ENCODE peak calls at places on chromosomes 7 and 10, in ten cellular contexts. D, F, E, J, V, Q, R, O, P and Z are unnamed samples.

GRCh38 chr10:22825841-22826240 is 102.0 kb upstream of the ARMC3 start:
- DNase-seq in D (no peak), V (peak), O (no peak), R (no peak), Q (no peak), F (no peak), E (peak), P (no peak), J (peak), Z (no peak)

GRCh38 chr10:11528286-11528685 is 83.2 kb downstream of the USP6NL start:
- DNase-seq in V (no peak), J (no peak), E (no peak), O (no peak), P (no peak), F (no peak), Q (no peak), R (no peak), D (no peak), Z (no peak)

GRCh38 chr10:124992462-124993344 is 50.8 kb downstream of the ZRANB1 start:
- DNase-seq in D (no peak), Q (peak), J (peak), E (peak), V (peak), P (no peak), F (peak), R (peak), O (peak), Z (peak)

GRCh38 chr10:8045728-8046494 is 8.6 kb upstream of the GATA3 start:
- DNase-seq in J (no peak), F (no peak), R (no peak), P (no peak), D (no peak), E (no peak), O (no peak), V (peak), Q (no peak), Z (no peak)

GRCh38 chr7:102935450-102936110 is 22.8 kb downstream of the LRRC17 start:
- DNase-seq in O (peak), Q (no peak), P (no peak), R (no peak), J (no peak), D (no peak), E (no peak), V (peak), F (no peak), Z (no peak)

GRCh38 chr7:15558747-15559146 is 3.1 kb downstream of the AGMO start:
- DNase-seq in J (no peak), P (no peak), R (no peak), Q (no peak), O (peak), V (no peak), E (no peak), D (no peak), F (peak), Z (no peak)

GRCh38 chr10:126017961-126018560 is 121.7 kb downstream of the FANK1 start:
- DNase-seq in R (no peak), P (no peak), O (peak), E (peak), F (peak), D (no peak), Q (no peak), V (no peak), J (no peak), Z (no peak)

GRCh38 chr7:37694208-37695080 is 10.9 kb downstream of the GPR141 start:
- DNase-seq in P (no peak), E (no peak), D (no peak), F (no peak), V (no peak), R (no peak), Q (no peak), O (no peak), J (no peak), Z (no peak)

GRCh38 chr7:27154369-27154768 is 2.0 kb upstream of the HOXA3 start:
- DNase-seq in F (no peak), E (no peak), P (no peak), Q (no peak), R (no peak), V (no peak), O (no peak), J (no peak), D (no peak), Z (no peak)

GRCh38 chr7:1850111-1850975 is 180.3 kb downstream of the ELFN1 start:
- DNase-seq in D (no peak), P (no peak), V (no peak), R (no peak), F (no peak), Q (no peak), O (no peak), J (peak), E (no peak), Z (no peak)

GRCh38 chr7:22121702-22122474 is 176.2 kb upstream of the CDCA7L start:
- DNase-seq in F (peak), O (no peak), V (no peak), D (no peak), Q (no peak), P (no peak), J (no peak), R (no peak), E (no peak), Z (no peak)

GRCh38 chr7:135467207-135467711 is 42.6 kb downstream of the CNOT4 start:
- DNase-seq in P (no peak), E (peak), D (no peak), V (no peak), F (peak), Q (no peak), O (no peak), R (no peak), J (no peak), Z (no peak)

GRCh38 chr10:91652364-91652763 is 19.5 kb upstream of the PPP1R3C start:
- DNase-seq in E (peak), D (no peak), V (no peak), J (no peak), R (no peak), O (peak), P (peak), F (peak), Q (no peak), Z (no peak)

GRCh38 chr7:29345590-29345989 is 151.0 kb downstream of the CHN2 start:
- DNase-seq in R (no peak), F (no peak), E (peak), Q (no peak), P (peak), V (peak), O (peak), J (peak), D (peak), Z (peak)

GRCh38 chr10:117096559-117097201 is 41.4 kb downstream of the VAX1 start:
- DNase-seq in J (no peak), E (no peak), D (peak), O (no peak), R (no peak), V (no peak), Q (no peak), F (no peak), P (no peak), Z (no peak)

GRCh38 chr7:100803398-100804161 is 23.7 kb downstream of the EPHB4 start:
- DNase-seq in R (peak), Q (peak), J (peak), E (peak), V (peak), O (peak), D (peak), P (peak), F (peak), Z (peak)

GRCh38 chr7:123748171-123748733 is 551 bp downstream of the WASL start:
- DNase-seq in P (peak), Q (peak), V (peak), F (peak), E (peak), J (peak), O (peak), D (peak), R (peak), Z (no peak)

GRCh38 chr10:52004342-52004949 is 305.1 kb upstream of the CSTF2T start:
- DNase-seq in R (peak), J (no peak), Q (no peak), E (peak), O (peak), D (no peak), V (peak), P (peak), F (peak), Z (no peak)

GRCh38 chr7:155870334-155871180 is 58.3 kb upstream of the SHH start:
- DNase-seq in E (no peak), D (no peak), V (no peak), R (no peak), O (no peak), F (no peak), P (no peak), J (no peak), Q (no peak), Z (no peak)

GRCh38 chr7:2516194-2516555 is 3.4 kb upstream of the LFNG start:
- DNase-seq in O (no peak), Q (no peak), E (no peak), P (no peak), R (no peak), J (no peak), D (no peak), F (no peak), V (no peak), Z (no peak)

GRCh38 chr7:147245274-147245673 is 1128.7 kb downstream of the CNTNAP2 start:
- DNase-seq in J (no peak), Q (peak), R (peak), V (peak), E (peak), D (no peak), F (peak), O (no peak), P (peak), Z (no peak)

GRCh38 chr7:92657391-92657790 is 67.2 kb upstream of the FAM133B start:
- DNase-seq in P (no peak), E (no peak), V (no peak), D (no peak), F (no peak), J (no peak), Q (no peak), R (no peak), O (no peak), Z (no peak)

GRCh38 chr10:5297466-5297865 is 67.3 kb upstream of the UCN3 start:
- DNase-seq in R (no peak), J (peak), Q (no peak), D (no peak), E (no peak), P (peak), O (no peak), V (no peak), F (no peak), Z (no peak)

GRCh38 chr7:40200791-40201190 is 66.0 kb downstream of the SUGCT start:
- DNase-seq in E (no peak), Q (no peak), P (no peak), F (peak), O (peak), J (no peak), R (no peak), D (no peak), V (no peak), Z (no peak)

GRCh38 chr10:127715249-127715648 is 21.7 kb upstream of the FOXI2 start:
- DNase-seq in E (no peak), J (no peak), F (no peak), P (no peak), D (no peak), Q (no peak), R (no peak), V (no peak), O (no peak), Z (no peak)

GRCh38 chr7:94394399-94395140 is at the start of gene COL1A2:
- DNase-seq in Q (peak), J (peak), F (peak), R (no peak), P (peak), D (no peak), E (peak), O (peak), V (peak), Z (no peak)

GRCh38 chr7:644381-645305 is 81.9 kb upstream of the DNAAF5 start:
- DNase-seq in D (no peak), P (no peak), V (no peak), Q (no peak), F (no peak), E (no peak), O (no peak), R (no peak), J (no peak), Z (no peak)

GRCh38 chr10:87868277-87868676 is 4.9 kb downstream of the PTEN start:
- DNase-seq in V (no peak), R (no peak), O (peak), P (no peak), J (no peak), Q (no peak), F (no peak), D (no peak), E (peak), Z (no peak)
- H3K27ac ChIP-seq in V (peak), R (peak), O (no peak), P (no peak), J (peak), Q (peak), F (no peak), D (no peak), E (peak), Z (no peak)

DNA sequence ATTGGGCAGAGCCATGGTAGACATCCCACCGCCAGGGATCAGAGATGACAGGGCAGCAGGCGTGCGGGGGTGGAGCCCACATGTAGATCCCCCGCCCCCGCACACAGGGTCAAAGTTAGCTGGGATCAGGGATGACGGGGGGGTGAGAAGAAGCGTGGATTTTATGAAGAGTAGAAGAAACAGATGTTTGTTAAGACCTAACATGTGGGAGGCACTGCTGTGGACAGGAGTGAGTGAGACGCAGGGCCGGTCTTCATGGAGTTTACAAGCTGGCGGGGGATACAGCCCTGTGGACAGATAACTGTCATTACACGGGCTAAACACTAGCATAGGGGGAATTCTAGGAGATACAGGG is 154.0 kb upstream of the KLF14 start:
- DNase-seq in V (no peak), D (no peak), E (no peak), R (no peak), F (no peak), P (no peak), J (no peak), O (peak), Q (no peak), Z (no peak)
- H3K27ac ChIP-seq in V (peak), D (no peak), E (peak), R (no peak), F (peak), P (peak), J (peak), O (peak), Q (peak), Z (peak)

GRCh38 chr7:150507947-150508602 is 6.6 kb upstream of the GIMAP7 start:
- DNase-seq in R (no peak), Q (no peak), E (no peak), O (no peak), J (no peak), V (no peak), F (no peak), D (no peak), P (no peak), Z (no peak)
- H3K27ac ChIP-seq in R (no peak), Q (no peak), E (no peak), O (no peak), J (no peak), V (no peak), F (no peak), D (no peak), P (no peak), Z (no peak)

GRCh38 chr7:157004050-157004838 is 6.2 kb downstream of the MNX1 start:
- DNase-seq in V (peak), R (no peak), J (no peak), D (no peak), E (no peak), Q (no peak), O (peak), F (peak), P (no peak), Z (no peak)
- H3K27ac ChIP-seq in V (no peak), R (no peak), J (no peak), D (no peak), E (no peak), Q (no peak), O (no peak), F (no peak), P (no peak), Z (no peak)

GRCh38 chr10:74056081-74056818 is 58.3 kb downstream of the VCL start:
- DNase-seq in D (no peak), Q (no peak), V (no peak), F (peak), R (no peak), J (no peak), O (peak), E (peak), P (peak), Z (no peak)

GRCh38 chr10:74063256-74063655 is 65.3 kb downstream of the VCL start:
- DNase-seq in P (no peak), E (peak), O (peak), V (no peak), D (no peak), R (no peak), J (no peak), F (peak), Q (no peak), Z (no peak)

GRCh38 chr10:74055383-74056065 is 57.6 kb downstream of the VCL start:
- DNase-seq in P (no peak), E (peak), O (no peak), D (no peak), F (no peak), J (no peak), R (no peak), V (no peak), Q (no peak), Z (no peak)

GRCh38 chr10:74058658-74059057 is 60.7 kb downstream of the VCL start:
- DNase-seq in J (no peak), V (no peak), P (no peak), R (peak), D (no peak), Q (no peak), F (no peak), O (no peak), E (peak), Z (no peak)

GRCh38 chr10:74058071-74058470 is 60.2 kb downstream of the VCL start:
- DNase-seq in F (no peak), J (no peak), Q (no peak), V (no peak), O (no peak), E (peak), P (no peak), R (peak), D (no peak), Z (no peak)
- H3K27ac ChIP-seq in F (no peak), J (peak), Q (no peak), V (no peak), O (no peak), E (peak), P (no peak), R (no peak), D (no peak), Z (no peak)

GRCh38 chr10:101712997-101713396 is 18.0 kb upstream of the FBXW4 start:
- DNase-seq in J (no peak), P (no peak), Q (no peak), V (no peak), R (no peak), F (no peak), O (no peak), E (no peak), D (no peak), Z (no peak)
- H3K27ac ChIP-seq in J (no peak), P (no peak), Q (no peak), V (no peak), R (no peak), F (no peak), O (no peak), E (no peak), D (no peak), Z (no peak)

GRCh38 chr7:150400779-150401423 is 21.8 kb downstream of the ZNF775 start:
- DNase-seq in P (no peak), O (no peak), R (no peak), E (no peak), V (no peak), D (no peak), J (no peak), Q (no peak), F (no peak), Z (no peak)

GRCh38 chr7:150398965-150399320 is 19.8 kb downstream of the ZNF775 start:
- DNase-seq in O (no peak), E (no peak), V (no peak), R (no peak), Q (no peak), P (no peak), D (no peak), J (no peak), F (no peak), Z (no peak)

GRCh38 chr7:150399421-150399820 is 20.3 kb downstream of the ZNF775 start:
- DNase-seq in O (no peak), Q (no peak), F (no peak), P (no peak), R (no peak), D (no peak), E (no peak), J (no peak), V (no peak), Z (no peak)

GRCh38 chr7:150401424-150401790 is 22.3 kb downstream of the ZNF775 start:
- DNase-seq in O (no peak), P (no peak), F (no peak), Q (no peak), D (no peak), E (no peak), J (no peak), R (no peak), V (no peak), Z (no peak)

GRCh38 chr7:150399861-150400778 is 21.0 kb downstream of the ZNF775 start:
- DNase-seq in F (peak), R (no peak), J (no peak), Q (no peak), D (no peak), O (peak), V (peak), E (peak), P (peak), Z (no peak)
- H3K27ac ChIP-seq in F (no peak), R (no peak), J (no peak), Q (no peak), D (no peak), O (no peak), V (peak), E (peak), P (peak), Z (no peak)

DNA sequence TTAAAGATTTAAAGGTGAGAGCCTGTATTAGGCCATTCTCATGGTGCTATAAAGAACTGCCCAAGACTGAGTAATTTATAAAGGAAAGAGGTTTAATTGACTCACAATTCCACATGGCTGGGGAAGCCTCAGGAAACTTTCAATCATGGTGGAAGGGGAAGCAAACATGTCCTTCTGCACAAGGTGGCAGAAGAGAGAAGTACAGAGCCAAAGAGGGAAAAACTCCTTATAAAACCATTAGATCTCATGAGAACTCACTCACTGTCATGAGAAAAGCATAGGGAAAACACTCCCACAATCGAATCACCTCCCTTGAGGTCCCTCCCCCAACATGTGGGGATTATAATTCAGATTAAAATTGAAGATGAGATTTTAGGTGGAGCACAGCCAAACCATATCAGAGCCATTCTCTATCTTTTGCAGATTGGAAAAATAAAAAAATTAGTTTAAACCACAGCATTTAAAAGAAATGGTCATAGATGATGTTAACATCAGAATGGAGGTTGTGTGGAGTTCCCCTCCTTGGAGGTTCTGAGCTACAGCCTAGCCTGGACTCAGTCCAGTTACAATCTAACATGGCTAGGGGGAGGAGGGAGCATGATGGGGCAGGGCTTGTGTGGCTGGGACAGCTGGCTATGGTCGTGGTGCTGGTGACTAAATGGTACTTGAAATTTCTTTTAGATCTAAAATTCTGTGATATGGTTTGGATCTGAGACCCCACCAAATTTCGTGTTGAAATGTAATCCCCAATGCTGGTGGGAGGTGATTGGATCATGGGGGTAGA is 33.1 kb downstream of the GSTO2 start:
- DNase-seq in Q (no peak), D (no peak), E (no peak), J (no peak), P (no peak), F (peak), V (no peak), R (no peak), O (no peak), Z (no peak)
- H3K27ac ChIP-seq in Q (no peak), D (no peak), E (peak), J (peak), P (peak), F (no peak), V (peak), R (no peak), O (peak), Z (no peak)

GRCh38 chr7:117587931-117588330 is 108.1 kb downstream of the CFTR start:
- DNase-seq in F (peak), R (no peak), Q (no peak), V (no peak), J (no peak), O (no peak), P (no peak), D (no peak), E (no peak), Z (no peak)
- H3K27ac ChIP-seq in F (no peak), R (no peak), Q (no peak), V (no peak), J (no peak), O (no peak), P (no peak), D (no peak), E (peak), Z (no peak)